ENCODE peak calls at places on chromosome 11, in five cellular contexts. A is caudate nucleus, D is C1 segment of cervical spinal cord, F is BE2C, M is MCF 10A. O is an unnamed sample.
A peak's percentile ranks its signal among the peaks of the same experiment; 100 is the strongest.

GRCh38 chr11:64456509-64457320 is 97.8 kb downstream of the RPS6KA4 start:
- DNase-seq in F (no peak), A (no peak), M (no peak), D (no peak), O (no peak)

GRCh38 chr11:124194283-124194682 is 11.1 kb downstream of the OR10D3 start:
- DNase-seq in M (no peak), A (no peak), D (no peak), F (no peak), O (no peak)

GRCh38 chr11:117906710-117907109 is 22.5 kb downstream of the TMPRSS13 start:
- DNase-seq in M (peak; percentile 1), D (no peak), A (no peak), F (no peak), O (no peak)

GRCh38 chr11:96324912-96325311 is 18.1 kb downstream of the MAML2 start:
- DNase-seq in D (no peak), A (no peak), M (no peak), F (no peak), O (no peak)

GRCh38 chr11:33691051-33691864 is 9.4 kb downstream of the C11orf91 start:
- DNase-seq in M (no peak), F (no peak), D (no peak), A (no peak), O (no peak)

GRCh38 chr11:112784323-112785073 is 176.7 kb upstream of the NCAM1 start:
- DNase-seq in D (no peak), M (peak; percentile 38), F (peak; percentile 92), A (no peak), O (no peak)

GRCh38 chr11:31262761-31263160 is 106.8 kb downstream of the DCDC1 start:
- DNase-seq in D (no peak), M (no peak), F (no peak), A (no peak), O (no peak)

GRCh38 chr11:35288817-35289541 is 130.4 kb downstream of the SLC1A2 start:
- DNase-seq in M (peak; percentile 25), D (no peak), F (no peak), A (no peak), O (no peak)

GRCh38 chr11:15127341-15127740 is 12.6 kb downstream of the INSC start:
- DNase-seq in D (no peak), A (no peak), F (no peak), M (peak; percentile 81), O (no peak)

GRCh38 chr11:95142431-95142830 is 52.8 kb downstream of the ENDOD1 start:
- DNase-seq in D (no peak), F (no peak), A (no peak), M (no peak), O (no peak)

GRCh38 chr11:63937713-63938480 is 905 bp upstream of the NAA40 start:
- DNase-seq in F (no peak), D (no peak), A (no peak), M (peak; percentile 50), O (no peak)

GRCh38 chr11:44178381-44178780 is 82.9 kb downstream of the EXT2 start:
- DNase-seq in M (no peak), F (no peak), A (no peak), D (no peak), O (no peak)

GRCh38 chr11:96254854-96255253 is 88.1 kb downstream of the MAML2 start:
- DNase-seq in A (no peak), F (no peak), D (no peak), M (peak; percentile 44), O (no peak)

GRCh38 chr11:15108592-15109130 is 6.1 kb upstream of the INSC start:
- DNase-seq in A (no peak), F (no peak), D (no peak), M (no peak), O (no peak)

GRCh38 chr11:110907629-110908028 is 195.4 kb upstream of the ARHGAP20 start:
- DNase-seq in M (peak; percentile 93), F (no peak), A (no peak), D (no peak), O (no peak)

GRCh38 chr11:65421204-65422103 is 1.1 kb upstream of the NEAT1 start:
- DNase-seq in M (peak; percentile 99), D (peak; percentile 88), A (peak; percentile 83), F (peak; percentile 73), O (peak; percentile 90)

GRCh38 chr11:80958414-80958813 is 1517.6 kb upstream of the TENM4 start:
- DNase-seq in A (no peak), M (peak; percentile 88), D (no peak), F (no peak), O (no peak)

GRCh38 chr11:15146271-15147003 is 31.7 kb downstream of the INSC start:
- DNase-seq in M (no peak), D (no peak), F (no peak), A (no peak), O (no peak)

GRCh38 chr11:119615003-119615878 is 113.8 kb downstream of the NECTIN1 start:
- DNase-seq in M (peak; percentile 67), D (no peak), A (peak; percentile 65), F (no peak), O (peak; percentile 58)

GRCh38 chr11:76597533-76598425 is 72.8 kb downstream of the LRRC32 start:
- DNase-seq in A (no peak), F (no peak), M (no peak), D (no peak), O (no peak)

GRCh38 chr11:68904458-68904847 is 762 bp downstream of the IGHMBP2 start:
- DNase-seq in F (peak; percentile 27), A (no peak), M (no peak), D (no peak), O (no peak)

GRCh38 chr11:95418916-95419315 is 187.9 kb upstream of the SESN3 start:
- DNase-seq in A (peak; percentile 1), F (no peak), D (no peak), M (no peak), O (no peak)

GRCh38 chr11:125390949-125391348 is 105.1 kb downstream of the FEZ1 start:
- DNase-seq in A (no peak), D (no peak), F (no peak), M (no peak), O (no peak)

GRCh38 chr11:96154802-96155520 is 188.0 kb downstream of the MAML2 start:
- DNase-seq in A (peak; percentile 8), M (peak; percentile 26), F (peak; percentile 33), D (peak; percentile 18), O (no peak)

GRCh38 chr11:64801591-64802369 is 1.2 kb downstream of the MAP4K2 start:
- DNase-seq in A (no peak), M (no peak), F (no peak), D (no peak), O (no peak)

GRCh38 chr11:133892584-133893380 is 47.5 kb upstream of the SPATA19 start:
- DNase-seq in M (no peak), D (no peak), F (no peak), A (no peak), O (no peak)

GRCh38 chr11:371716-372590 is 2.7 kb downstream of the B4GALNT4 start:
- DNase-seq in D (no peak), F (no peak), A (no peak), M (no peak), O (no peak)

GRCh38 chr11:36774603-36775002 is 176.6 kb upstream of the RAG2 start:
- DNase-seq in F (no peak), D (no peak), A (no peak), M (peak; percentile 83), O (no peak)

GRCh38 chr11:134939905-134940304 is 527.9 kb upstream of the B3GAT1 start:
- DNase-seq in A (peak; percentile 3), D (no peak), M (no peak), F (peak; percentile 44), O (no peak)

GRCh38 chr11:16154715-16155396 is 201.5 kb downstream of the SOX6 start:
- DNase-seq in M (peak; percentile 11), F (no peak), D (no peak), A (no peak), O (no peak)

GRCh38 chr11:18315893-18316292 is 6.0 kb downstream of the HPS5 start:
- DNase-seq in A (no peak), M (no peak), D (no peak), F (no peak), O (no peak)

GRCh38 chr11:13776134-13776815 is 107.8 kb downstream of the FAR1 start:
- DNase-seq in A (no peak), D (no peak), F (no peak), M (peak; percentile 34), O (no peak)

GRCh38 chr11:119518746-119519382 is 95.9 kb upstream of the THY1 start:
- DNase-seq in A (no peak), D (no peak), M (peak; percentile 62), F (no peak), O (no peak)

O was measured in occipital lobe.